ENCODE peak calls at places on chromosomes 7 and 10, in eight cellular contexts. O is sigmoid colon, Y is SK-N-SH, R is stomach, X is suprapubic skin, D is H1, K is GM12878, H is transverse colon. N is an unnamed sample.

GRCh38 chr7:145489609-145490008 is 627.0 kb upstream of the CNTNAP2 start:
- DNase-seq in K (no peak), O (no peak), D (no peak), H (no peak), Y (no peak), X (no peak), R (no peak), N (no peak)

GRCh38 chr7:37853468-37853867 is 5.1 kb downstream of the NME8 start:
- DNase-seq in K (no peak), H (no peak), D (no peak), R (no peak), X (no peak), Y (peak; percentile 32), O (no peak), N (no peak)

GRCh38 chr10:62916157-62916603 is 100.0 kb upstream of the EGR2 start:
- DNase-seq in O (no peak), X (no peak), H (no peak), K (no peak), D (no peak), R (no peak), Y (no peak), N (no peak)

GRCh38 chr10:128000660-128001059 is 93.8 kb downstream of the PTPRE start:
- DNase-seq in Y (no peak), R (no peak), D (no peak), K (no peak), O (peak; percentile 28), X (no peak), H (no peak), N (no peak)

GRCh38 chr10:1476106-1476803 is 261.1 kb downstream of the ADARB2 start:
- DNase-seq in Y (no peak), X (no peak), H (no peak), O (no peak), K (no peak), R (no peak), D (peak; percentile 40), N (no peak)

GRCh38 chr10:77139145-77139692 is 498.4 kb downstream of the KCNMA1 start:
- DNase-seq in Y (no peak), H (no peak), R (no peak), K (no peak), X (no peak), D (no peak), O (no peak), N (no peak)

GRCh38 chr7:38273286-38273995 is at the start of gene TARP:
- DNase-seq in H (no peak), D (no peak), O (no peak), K (no peak), R (no peak), X (no peak), Y (no peak), N (no peak)

GRCh38 chr7:106285801-106286492 is 1.2 kb upstream of the NAMPT start:
- DNase-seq in X (no peak), Y (no peak), R (no peak), K (peak; percentile 87), H (no peak), D (no peak), O (no peak), N (no peak)

GRCh38 chr7:1239455-1240295 is 7.0 kb downstream of the UNCX start:
- DNase-seq in H (no peak), K (no peak), R (no peak), Y (no peak), X (no peak), O (no peak), D (no peak), N (no peak)

GRCh38 chr10:77442790-77443189 is 194.8 kb downstream of the KCNMA1 start:
- DNase-seq in D (no peak), Y (no peak), K (no peak), H (no peak), X (no peak), O (no peak), R (no peak), N (no peak)

GRCh38 chr7:28203498-28204240 is 23.1 kb upstream of the JAZF1 start:
- DNase-seq in X (no peak), K (no peak), R (no peak), O (no peak), H (no peak), D (no peak), Y (no peak), N (no peak)

GRCh38 chr7:119254741-119255140 is 1018.2 kb upstream of the KCND2 start:
- DNase-seq in R (no peak), H (no peak), D (no peak), K (no peak), O (no peak), X (no peak), Y (no peak), N (no peak)

GRCh38 chr7:107746006-107746405 is 2.1 kb downstream of the CBLL1 start:
- DNase-seq in R (no peak), D (no peak), Y (no peak), H (no peak), O (no peak), K (no peak), X (no peak), N (no peak)

GRCh38 chr7:1999278-1999984 is 233.3 kb downstream of the MAD1L1 start:
- DNase-seq in D (no peak), H (no peak), X (no peak), Y (no peak), R (no peak), K (no peak), O (no peak), N (peak; percentile 48)

GRCh38 chr10:104937528-104937927 is 296.4 kb downstream of the SORCS3 start:
- DNase-seq in R (no peak), H (no peak), O (no peak), X (no peak), Y (no peak), D (no peak), K (no peak), N (peak; percentile 41)

GRCh38 chr10:30231071-30231652 is 117.9 kb downstream of the MTPAP start:
- DNase-seq in R (no peak), K (no peak), O (no peak), D (no peak), X (no peak), H (no peak), Y (no peak), N (no peak)

GRCh38 chr10:131669838-131670237 is 231.0 kb upstream of the PPP2R2D start:
- DNase-seq in O (no peak), R (no peak), Y (no peak), K (no peak), D (no peak), H (no peak), X (no peak), N (no peak)

GRCh38 chr10:35000936-35001335 is 89.2 kb downstream of the CUL2 start:
- DNase-seq in X (no peak), O (no peak), Y (no peak), D (no peak), K (no peak), R (no peak), H (no peak), N (no peak)

GRCh38 chr7:91306266-91306665 is 42.0 kb downstream of the FZD1 start:
- DNase-seq in O (no peak), K (no peak), Y (no peak), R (no peak), H (no peak), D (no peak), X (no peak), N (no peak)

GRCh38 chr7:75719626-75720025 is 19.1 kb downstream of the HIP1 start:
- DNase-seq in O (no peak), H (no peak), D (no peak), X (no peak), R (no peak), Y (no peak), K (no peak), N (no peak)

GRCh38 chr7:32074787-32075570 is 4.8 kb upstream of the PDE1C start:
- DNase-seq in R (no peak), D (no peak), X (no peak), Y (no peak), H (no peak), K (no peak), O (no peak), N (no peak)

DNA sequence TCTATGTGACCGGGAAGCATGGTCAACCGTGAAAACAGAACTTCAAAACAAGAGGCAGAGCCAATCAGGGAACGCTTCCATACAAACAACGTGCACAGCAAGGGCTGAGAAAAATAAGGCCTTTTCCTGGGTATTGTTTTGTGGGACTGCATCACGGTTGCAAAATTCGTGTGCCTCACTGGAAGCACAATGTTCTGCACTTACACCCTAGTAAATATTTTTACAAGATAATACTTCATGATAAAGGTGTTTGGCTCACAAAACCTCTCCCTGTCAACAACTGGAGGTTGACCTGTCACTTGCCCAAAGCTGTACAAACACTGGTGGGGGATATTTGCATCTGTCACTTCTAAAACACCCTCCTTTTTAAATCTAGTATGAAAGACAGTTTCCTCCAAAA is 37.0 kb downstream of the KLF6 start:
- DNase-seq in H (no peak), O (no peak), D (no peak), X (no peak), K (no peak), Y (no peak), R (peak; percentile 47), N (no peak)
- TF ChIP-seq POLR2AphosphoS5 in H (no peak), O (no peak), D (no peak), X (no peak), K (no peak), Y (no peak), R (peak; percentile 59), N (no peak)

GRCh38 chr10:122164028-122164601 is 107.0 kb upstream of the BTBD16 start:
- DNase-seq in X (no peak), O (no peak), R (no peak), K (no peak), Y (peak; percentile 82), H (no peak), D (no peak), N (no peak)
- H3K4me1 ChIP-seq in X (peaks cover 18% of the 10 kb centered on the region), O (peaks cover 65% of the 10 kb centered on the region), R (peaks cover 52% of the 10 kb centered on the region), K (no peaks in the 10 kb centered on the region), Y (peaks cover 54% of the 10 kb centered on the region), H (peaks cover 17% of the 10 kb centered on the region), D (peaks cover 11% of the 10 kb centered on the region), N (peaks cover 30% of the 10 kb centered on the region)

DNA sequence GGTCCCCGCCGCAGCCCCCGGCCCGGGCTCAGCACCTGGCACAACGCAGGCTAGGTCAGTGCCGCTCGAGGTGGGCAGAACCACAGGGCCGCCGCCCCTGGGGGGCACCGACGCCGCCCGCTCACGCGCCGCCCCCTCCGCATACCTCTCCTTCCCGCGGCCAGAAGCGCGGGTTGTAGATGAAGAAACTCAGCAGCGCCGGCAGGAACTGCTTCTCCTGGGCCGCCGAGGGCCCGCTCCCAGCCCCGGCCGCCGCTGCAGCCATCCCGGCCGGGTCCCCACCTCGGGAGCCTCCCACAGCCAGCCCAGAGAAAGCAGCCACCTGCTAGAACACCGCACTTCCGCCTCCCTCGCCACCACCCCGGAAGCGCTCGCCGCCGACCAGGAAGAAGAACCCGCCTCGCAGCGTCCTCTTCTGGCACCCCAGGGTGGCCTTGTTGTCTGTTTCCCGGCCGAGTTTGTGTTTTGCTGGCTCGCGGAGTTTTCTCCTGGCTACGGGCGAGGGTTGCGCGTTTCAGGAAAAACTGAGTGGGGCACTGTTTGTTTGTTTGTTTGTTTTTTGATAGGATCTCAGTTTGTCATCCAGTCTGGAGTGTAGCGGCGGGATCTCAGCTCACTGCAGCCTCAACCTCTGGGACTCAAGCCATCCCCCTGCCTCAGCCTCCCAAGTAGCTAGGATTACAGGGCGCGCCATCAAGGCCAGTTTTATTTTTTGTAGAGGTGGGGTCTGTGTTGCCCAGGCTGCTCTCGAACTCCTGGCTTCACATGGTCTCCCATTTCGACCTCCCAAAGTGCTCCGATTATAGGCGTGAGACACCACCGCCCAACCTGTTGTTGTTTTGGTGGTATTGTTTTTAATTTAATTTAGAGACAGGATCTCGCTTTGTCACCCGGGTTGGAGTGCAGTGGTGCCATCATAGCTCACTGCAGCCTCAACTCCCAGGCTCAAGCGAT is 17.7 kb downstream of the OCM2 start:
- DNase-seq in O (peak; percentile 87), R (peak; percentile 85), K (peak; percentile 33), H (peak; percentile 87), X (peak; percentile 91), D (peak; percentile 69), Y (peak; percentile 95), N (peak; percentile 94)
- TF ChIP-seq EP300 in O (no peak), R (no peak), K (no peak), H (no peak), X (no peak), D (no peak), Y (no peak), N (no peak)

GRCh38 chr7:100867040-100867795 is at the start of gene TRIP6:
- DNase-seq in X (peak; percentile 97), D (peak; percentile 97), K (no peak), R (peak; percentile 65), Y (peak; percentile 59), O (peak; percentile 96), H (peak; percentile 87), N (peak; percentile 92)
- TF ChIP-seq POLR2AphosphoS5 in X (peak; percentile 78), D (peak; percentile 60), K (no peak), R (no peak), Y (no peak), O (peak; percentile 59), H (peak; percentile 58), N (peak; percentile 54)

N was measured in upper lobe of left lung.